ENCODE peak calls at places on chromosomes 13 and 19, in six cellular contexts. P is upper lobe of left lung, H is K562, S is A549, K is GM12878, J is HepG2. U is an unnamed sample.

GRCh38 chr13:33450956-33451709 is 165.6 kb upstream of the STARD13 start:
- ATAC-seq in P (no peak), K (no peak), H (no peak), S (no peak), J (no peak), U (no peak)

GRCh38 chr13:98599502-98600328 is 22.8 kb upstream of the STK24 start:
- ATAC-seq in K (no peak), H (no peak), P (no peak), S (peak; percentile 51), J (peak; percentile 94), U (no peak)

GRCh38 chr19:6533746-6534418 is 3.1 kb downstream of the TNFSF9 start:
- ATAC-seq in P (no peak), S (no peak), J (no peak), K (no peak), H (no peak), U (no peak)

GRCh38 chr13:110853235-110853721 is 61.6 kb downstream of the ANKRD10 start:
- ATAC-seq in H (peak; percentile 78), S (no peak), J (peak; percentile 84), P (peak; percentile 65), K (no peak), U (peak; percentile 36)

GRCh38 chr19:13764821-13765394 is 586 bp downstream of the MRI1 start:
- ATAC-seq in K (peak; percentile 74), P (no peak), J (peak; percentile 50), H (peak; percentile 65), S (peak; percentile 48), U (peak; percentile 35)

GRCh38 chr13:98345103-98345899 is 168.2 kb upstream of the RNF113B start:
- ATAC-seq in S (peak; percentile 36), J (peak; percentile 27), K (no peak), H (peak; percentile 49), P (no peak), U (no peak)

GRCh38 chr13:104106705-104107393 is 1040.6 kb upstream of the SLC10A2 start:
- ATAC-seq in S (no peak), K (no peak), P (no peak), H (no peak), J (no peak), U (no peak)

GRCh38 chr19:5903502-5904301 is at the start of gene NDUFA11:
- ATAC-seq in K (peak; percentile 71), S (peak; percentile 83), J (peak; percentile 70), P (peak; percentile 57), H (peak; percentile 80), U (peak; percentile 84)

GRCh38 chr13:101265934-101266333 is 150.4 kb downstream of the NALCN start:
- ATAC-seq in P (no peak), K (peak; percentile 48), H (no peak), J (no peak), S (no peak), U (no peak)

GRCh38 chr13:52411629-52412028 is 5.7 kb upstream of the THSD1 start:
- ATAC-seq in H (no peak), P (no peak), J (no peak), S (peak; percentile 96), K (peak; percentile 96), U (no peak)

GRCh38 chr19:40464059-40465024 is 1.2 kb downstream of the BLVRB start:
- ATAC-seq in J (peak; percentile 29), S (peak; percentile 68), K (peak; percentile 11), H (peak; percentile 68), P (peak; percentile 75), U (peak; percentile 26)

GRCh38 chr13:72952529-72953141 is 106.2 kb upstream of the KLF5 start:
- ATAC-seq in J (peak; percentile 50), P (no peak), K (peak; percentile 42), H (peak; percentile 45), S (peak; percentile 67), U (no peak)

GRCh38 chr19:11125994-11126685 is 29.4 kb downstream of the SPC24 start:
- ATAC-seq in K (peak; percentile 86), P (peak; percentile 80), S (peak; percentile 80), H (peak; percentile 83), J (peak; percentile 50), U (peak; percentile 75)

GRCh38 chr19:12899891-12900518 is 9.0 kb downstream of the GCDH start:
- ATAC-seq in H (no peak), P (no peak), K (peak; percentile 97), J (peak; percentile 30), S (no peak), U (no peak)

GRCh38 chr13:39451860-39452301 is 151.1 kb downstream of the LHFPL6 start:
- ATAC-seq in H (no peak), K (peak; percentile 62), S (no peak), P (peak; percentile 46), J (no peak), U (peak; percentile 80)

GRCh38 chr13:43316997-43317396 is 293.6 kb downstream of the DNAJC15 start:
- ATAC-seq in K (peak; percentile 35), H (no peak), J (no peak), S (no peak), P (peak; percentile 64), U (peak; percentile 31)

GRCh38 chr19:16698914-16699313 is 20.7 kb upstream of the NWD1 start:
- ATAC-seq in S (no peak), P (peak; percentile 62), J (no peak), H (no peak), K (no peak), U (peak; percentile 83)

DNA sequence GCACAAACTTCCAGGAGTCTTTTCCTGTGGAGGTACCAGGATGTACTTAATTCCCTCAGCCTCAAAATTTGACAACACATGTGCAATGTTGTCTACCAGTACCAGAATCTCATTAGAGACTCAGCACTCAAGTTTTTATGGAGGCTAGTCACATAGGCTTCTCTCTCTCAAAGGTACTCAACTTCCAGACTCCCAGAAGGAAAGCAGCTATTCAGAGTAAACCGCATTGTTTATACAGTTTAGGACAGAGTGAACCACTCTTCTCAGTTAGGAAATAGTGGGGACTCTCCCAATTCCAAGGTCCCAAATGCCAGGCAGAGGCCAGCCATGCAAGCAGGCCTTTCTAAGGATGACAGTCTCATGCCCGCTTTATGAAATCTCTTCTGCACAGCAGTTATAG is 8.5 kb upstream of the C1QTNF9B start:
- ATAC-seq in K (no peak), H (no peak), J (no peak), P (no peak), S (no peak), U (no peak)
- TF ChIP-seq EP300 in K (no peak), H (no peak), J (no peak), P (no peak), S (no peak), U (no peak)

GRCh38 chr13:26698392-26699196 is 62.0 kb downstream of the GPR12 start:
- ATAC-seq in J (peak; percentile 81), P (peak; percentile 83), H (peak; percentile 88), S (peak; percentile 93), K (peak; percentile 88), U (peak; percentile 89)
- H3K4me3 ChIP-seq in J (peak overlapping the region; percentile 27), P (no peak overlapping the region), H (no peak overlapping the region), S (no peak overlapping the region), K (no peak overlapping the region), U (no peak overlapping the region)

GRCh38 chr19:52277471-52277870 is 8.1 kb downstream of the ZNF766 start:
- ATAC-seq in S (no peak), K (no peak), J (no peak), H (no peak), P (no peak), U (no peak)

GRCh38 chr19:52270266-52270885 is 989 bp downstream of the ZNF766 start:
- ATAC-seq in P (no peak), H (no peak), J (peak; percentile 30), S (peak; percentile 53), K (peak; percentile 25), U (no peak)

GRCh38 chr19:52273301-52273700 is 3.9 kb downstream of the ZNF766 start:
- ATAC-seq in J (no peak), S (no peak), P (no peak), K (no peak), H (no peak), U (no peak)

GRCh38 chr19:52269338-52270261 is at the start of gene ZNF766:
- ATAC-seq in P (peak; percentile 99), J (peak; percentile 97), S (peak; percentile 99), K (peak; percentile 99), H (peak; percentile 100), U (peak; percentile 100)

GRCh38 chr19:52274191-52274590 is 4.8 kb downstream of the ZNF766 start:
- ATAC-seq in H (no peak), J (no peak), P (no peak), S (no peak), K (no peak), U (no peak)
- TF ChIP-seq POLR2A in H (no peak), J (no peak), P (no peak), S (no peak), K (no peak), U (no peak)

GRCh38 chr13:68378294-68378693 is 1148.2 kb upstream of the PCDH9 start:
- ATAC-seq in J (no peak), S (no peak), P (no peak), K (no peak), H (no peak), U (no peak)

GRCh38 chr13:68375004-68375403 is 1144.9 kb upstream of the PCDH9 start:
- ATAC-seq in S (no peak), J (no peak), P (no peak), H (no peak), K (no peak), U (no peak)

DNA sequence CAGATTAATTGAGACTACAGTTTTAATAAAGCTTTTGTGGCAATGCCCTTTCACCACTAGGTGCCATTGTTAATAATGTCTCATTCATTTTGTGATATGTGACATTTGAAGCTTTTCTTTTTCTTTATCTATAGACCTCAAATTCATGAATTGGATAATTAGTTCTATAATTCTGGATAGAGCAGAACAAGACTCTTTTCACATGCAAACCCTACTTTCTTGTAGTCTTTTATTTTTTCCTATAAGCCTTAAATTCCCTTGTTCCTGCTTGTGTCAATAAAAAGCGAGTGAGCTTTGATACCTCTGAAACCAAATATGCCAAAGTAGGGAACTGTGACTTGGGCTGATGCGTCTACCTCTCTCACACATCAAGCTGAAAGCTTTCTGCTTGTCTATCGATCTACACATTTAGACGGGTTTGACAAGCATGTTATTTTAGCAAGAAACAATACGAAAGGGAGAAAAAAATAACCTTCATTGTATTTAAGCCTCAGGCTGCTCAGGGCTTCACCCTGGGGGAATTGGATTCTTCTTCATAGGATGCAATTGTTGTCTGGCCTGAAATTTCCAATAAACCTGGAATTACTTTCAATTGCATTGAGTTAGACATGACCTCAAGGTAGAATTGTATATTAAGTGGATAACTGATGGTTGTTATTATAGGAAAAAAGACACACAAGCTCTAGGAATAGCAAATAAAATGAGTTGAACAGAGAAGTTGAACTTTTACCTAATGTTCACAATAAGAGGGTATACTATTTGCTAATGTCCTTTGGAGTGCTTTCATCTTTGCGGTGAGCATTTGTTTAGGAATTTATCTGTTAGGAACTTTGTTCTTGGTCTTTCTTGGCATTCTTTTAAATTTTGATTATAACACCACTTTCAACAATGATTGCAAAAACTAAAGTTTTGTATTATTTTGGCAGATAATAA is 1150.2 kb upstream of the PCDH9 start:
- ATAC-seq in K (no peak), J (peak; percentile 93), P (no peak), H (no peak), S (no peak), U (no peak)
- TF ChIP-seq EP300 in K (no peak), J (peak; percentile 92), P (no peak), H (no peak), S (no peak), U (no peak)

GRCh38 chr19:56603829-56604228 is 8.7 kb downstream of the ZNF71 start:
- ATAC-seq in P (no peak), H (no peak), S (no peak), J (no peak), K (no peak), U (no peak)
- H3K4me3 ChIP-seq in P (no peak overlapping the region), H (no peak overlapping the region), S (no peak overlapping the region), J (no peak overlapping the region), K (no peak overlapping the region), U (no peak overlapping the region)